ENCODE peak calls at places on chromosomes 3 and 15, in six cellular contexts. I is GM12878, E is GM23338, P is Panc1, Y is K562, W is transverse colon. V is an unnamed sample.

GRCh38 chr15:67884514-67885225 is 44.8 kb upstream of the RNU6-1 start:
- DNase-seq in W (peak; percentile 92), P (no peak), E (peak; percentile 92), Y (peak; percentile 94), I (no peak), V (no peak)

GRCh38 chr15:77603616-77604406 is 28.9 kb downstream of the LINGO1 start:
- DNase-seq in P (no peak), Y (no peak), E (no peak), I (no peak), W (no peak), V (no peak)

GRCh38 chr15:67085818-67086649 is 20.6 kb downstream of the SMAD3 start:
- DNase-seq in I (peak; percentile 97), P (no peak), W (no peak), E (no peak), Y (no peak), V (no peak)

GRCh38 chr3:138390582-138390932 is 42.2 kb downstream of the MRAS start:
- DNase-seq in W (no peak), E (no peak), I (no peak), P (no peak), Y (no peak), V (no peak)

GRCh38 chr3:414063-414462 is 217.5 kb downstream of the CHL1 start:
- DNase-seq in W (no peak), Y (peak; percentile 10), E (peak; percentile 52), I (no peak), P (no peak), V (peak; percentile 18)

GRCh38 chr3:60046212-60046611 is 996.4 kb upstream of the CFAP20DC start:
- DNase-seq in W (peak; percentile 9), E (no peak), Y (no peak), I (no peak), P (no peak), V (no peak)

GRCh38 chr15:65245096-65245849 is 34.0 kb upstream of the CILP start:
- DNase-seq in I (no peak), P (no peak), E (no peak), Y (no peak), W (peak; percentile 34), V (no peak)

GRCh38 chr15:33654859-33655258 is 313.4 kb upstream of the CHRM5 start:
- DNase-seq in W (no peak), I (no peak), P (no peak), Y (no peak), E (peak; percentile 57), V (no peak)

GRCh38 chr3:72661115-72661457 is 187.2 kb downstream of the SHQ1 start:
- DNase-seq in I (no peak), Y (no peak), W (peak; percentile 55), E (no peak), P (no peak), V (no peak)

GRCh38 chr15:62896380-62896866 is 146.1 kb upstream of the TPM1 start:
- DNase-seq in P (no peak), E (no peak), I (no peak), W (no peak), Y (no peak), V (no peak)

GRCh38 chr3:166171695-166172094 is 334.5 kb upstream of the BCHE start:
- DNase-seq in Y (no peak), E (no peak), P (no peak), I (no peak), W (no peak), V (no peak)

GRCh38 chr3:107045791-107046190 is 331.4 kb upstream of the CCDC54 start:
- DNase-seq in I (no peak), W (no peak), E (no peak), P (no peak), Y (no peak), V (no peak)

GRCh38 chr3:127775398-127776109 is 46.8 kb downstream of the MGLL start:
- DNase-seq in Y (no peak), P (no peak), W (no peak), E (no peak), I (no peak), V (no peak)

DNA sequence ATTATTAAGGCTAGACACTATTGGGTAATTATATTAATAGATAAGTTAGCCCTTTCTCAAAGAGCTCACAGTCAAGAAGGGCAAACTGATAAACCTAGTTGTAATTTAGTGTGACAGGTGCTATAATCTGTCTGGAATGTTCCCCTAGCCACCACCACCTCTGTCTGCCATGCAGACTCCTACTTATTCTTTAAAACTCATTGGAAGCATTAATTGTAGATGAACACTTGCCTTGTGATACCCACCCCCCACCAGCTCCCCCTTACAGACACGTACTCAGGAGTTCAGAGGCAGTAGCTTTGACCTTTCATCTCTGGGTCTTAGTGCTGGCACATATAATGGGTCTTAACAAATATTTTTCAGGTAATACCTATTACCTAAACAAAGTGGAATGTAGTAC is 195.9 kb downstream of the TP63 start:
- DNase-seq in P (no peak), I (no peak), E (no peak), W (no peak), Y (no peak), V (no peak)
- H3K27ac ChIP-seq in P (no peak overlapping the region), I (no peak overlapping the region), E (no peak overlapping the region), W (no peak overlapping the region), Y (no peak overlapping the region), V (no peak overlapping the region)

GRCh38 chr3:21789730-21790129 is 38.7 kb upstream of the ZNF385D start:
- DNase-seq in Y (no peak), E (no peak), I (no peak), W (no peak), P (no peak), V (no peak)

GRCh38 chr3:21795863-21796392 is 44.9 kb upstream of the ZNF385D start:
- DNase-seq in P (no peak), Y (no peak), E (no peak), I (no peak), W (no peak), V (no peak)

GRCh38 chr3:21798689-21799088 is 47.7 kb upstream of the ZNF385D start:
- DNase-seq in W (no peak), Y (no peak), P (no peak), E (no peak), I (no peak), V (no peak)

DNA sequence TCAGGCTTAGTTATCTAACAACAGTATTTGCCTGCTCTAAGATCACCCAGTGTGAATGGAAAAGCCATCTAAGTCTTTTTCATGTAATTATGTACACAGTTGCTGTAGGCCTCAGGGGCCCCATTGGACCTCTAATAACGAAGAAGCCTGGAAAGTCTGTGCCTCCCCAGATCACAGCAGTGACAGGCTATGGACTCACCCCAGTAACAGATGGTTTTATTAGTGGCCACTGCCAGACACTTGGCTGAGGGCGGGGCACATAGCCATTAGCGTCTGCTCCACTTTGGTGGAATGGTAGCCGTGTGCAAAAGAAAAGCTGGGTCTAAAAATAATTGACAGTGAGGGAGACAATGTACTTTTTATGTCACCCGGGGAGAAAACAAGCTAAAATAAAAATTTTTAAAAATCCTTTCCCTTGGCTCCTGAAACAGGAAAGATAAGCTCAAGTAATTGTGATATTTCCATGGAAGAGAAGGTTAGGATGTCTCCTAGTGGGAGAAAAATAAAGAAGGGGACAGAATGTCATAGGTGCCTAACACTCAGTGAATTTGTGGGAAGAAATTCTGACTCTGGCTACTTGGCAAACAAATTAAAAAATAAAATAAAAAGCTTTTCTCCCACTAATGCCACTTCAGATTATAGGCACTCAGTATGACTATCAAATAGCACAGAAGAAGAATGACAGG is 44.3 kb upstream of the ZNF385D start:
- DNase-seq in W (no peak), Y (no peak), I (no peak), E (no peak), P (no peak), V (no peak)
- TF ChIP-seq POLR2AphosphoS5 in W (no peak), Y (no peak), I (no peak), E (no peak), P (no peak), V (no peak)

GRCh38 chr3:8450618-8451017 is 51.0 kb upstream of the LMCD1 start:
- DNase-seq in W (no peak), E (peak; percentile 15), P (no peak), I (no peak), Y (no peak), V (no peak)
- H3K27ac ChIP-seq in W (no peak overlapping the region), E (no peak overlapping the region), P (no peak overlapping the region), I (no peak overlapping the region), Y (no peak overlapping the region), V (no peak overlapping the region)

GRCh38 chr3:194486540-194487288 is at the start of gene ATP13A3:
- DNase-seq in I (no peak), P (no peak), Y (peak; percentile 97), W (peak; percentile 92), E (peak; percentile 91), V (no peak)

GRCh38 chr3:194489736-194490612 is 3.2 kb upstream of the ATP13A3 start:
- DNase-seq in P (no peak), Y (peak; percentile 44), I (no peak), E (no peak), W (no peak), V (no peak)

GRCh38 chr3:194485876-194486539 is 794 bp downstream of the ATP13A3 start:
- DNase-seq in Y (peak; percentile 47), I (no peak), E (peak; percentile 34), P (no peak), W (peak; percentile 50), V (no peak)

GRCh38 chr3:194487289-194488006 is 646 bp upstream of the ATP13A3 start:
- DNase-seq in P (no peak), E (peak; percentile 77), W (peak; percentile 43), Y (peak; percentile 61), I (no peak), V (no peak)

GRCh38 chr3:194488007-194488742 is 1.4 kb upstream of the ATP13A3 start:
- DNase-seq in I (no peak), P (no peak), E (no peak), Y (peak; percentile 46), W (no peak), V (no peak)
- TF ChIP-seq POLR2AphosphoS5 in I (no peak), P (no peak), E (no peak), Y (no peak), W (no peak), V (no peak)

V was measured in SK-N-MC.